ENCODE peak calls at places on chromosomes 4 and X, in eight cellular contexts. One of them, this sample, is unnamed.

GRCh38 chr4:145731026-145731425 is 51.1 kb downstream of the C4orf51 start:
- DNase-seq in esophagus squamous epithelium: no peak
- DNase-seq in GM12865: no peak
- DNase-seq in Calu3: no peak
- DNase-seq in pancreas: peak
- DNase-seq in OCI-LY7: no peak
- DNase-seq in HFF-Myc: no peak
- DNase-seq in nephron progenitor cell: no peak
- DNase-seq in this sample: no peak

GRCh38 chr4:96102541-96103018 is 262.7 kb downstream of the PDHA2 start:
- DNase-seq in esophagus squamous epithelium: no peak
- DNase-seq in pancreas: no peak
- DNase-seq in HFF-Myc: no peak
- DNase-seq in GM12865: no peak
- DNase-seq in OCI-LY7: no peak
- DNase-seq in nephron progenitor cell: no peak
- DNase-seq in Calu3: no peak
- DNase-seq in this sample: no peak

GRCh38 chrX:17802756-17803155 is 58.3 kb downstream of the RAI2 start:
- DNase-seq in pancreas: no peak
- DNase-seq in GM12865: no peak
- DNase-seq in nephron progenitor cell: no peak
- DNase-seq in esophagus squamous epithelium: no peak
- DNase-seq in OCI-LY7: no peak
- DNase-seq in Calu3: no peak
- DNase-seq in HFF-Myc: no peak
- DNase-seq in this sample: no peak

GRCh38 chr4:113574636-113575103 is 186.9 kb downstream of the CAMK2D start:
- DNase-seq in OCI-LY7: peak
- DNase-seq in pancreas: no peak
- DNase-seq in esophagus squamous epithelium: no peak
- DNase-seq in GM12865: no peak
- DNase-seq in HFF-Myc: peak
- DNase-seq in nephron progenitor cell: no peak
- DNase-seq in Calu3: no peak
- DNase-seq in this sample: no peak

GRCh38 chr4:152316969-152317368 is 218.9 kb downstream of the FBXW7 start:
- DNase-seq in nephron progenitor cell: no peak
- DNase-seq in esophagus squamous epithelium: no peak
- DNase-seq in OCI-LY7: no peak
- DNase-seq in pancreas: no peak
- DNase-seq in GM12865: no peak
- DNase-seq in Calu3: no peak
- DNase-seq in HFF-Myc: no peak
- DNase-seq in this sample: no peak

GRCh38 chrX:145825896-145826295 is 8.3 kb downstream of the SLITRK2 start:
- DNase-seq in Calu3: peak
- DNase-seq in pancreas: no peak
- DNase-seq in OCI-LY7: peak
- DNase-seq in GM12865: peak
- DNase-seq in nephron progenitor cell: no peak
- DNase-seq in HFF-Myc: no peak
- DNase-seq in esophagus squamous epithelium: no peak
- DNase-seq in this sample: no peak

GRCh38 chrX:140765043-140765784 is 55.7 kb downstream of the LINC00632 start:
- DNase-seq in OCI-LY7: no peak
- DNase-seq in esophagus squamous epithelium: no peak
- DNase-seq in HFF-Myc: no peak
- DNase-seq in nephron progenitor cell: peak
- DNase-seq in Calu3: no peak
- DNase-seq in GM12865: no peak
- DNase-seq in pancreas: no peak
- DNase-seq in this sample: no peak

GRCh38 chr4:91089194-91089593 is 962.0 kb downstream of the CCSER1 start:
- DNase-seq in HFF-Myc: no peak
- DNase-seq in OCI-LY7: no peak
- DNase-seq in pancreas: no peak
- DNase-seq in Calu3: no peak
- DNase-seq in nephron progenitor cell: no peak
- DNase-seq in esophagus squamous epithelium: no peak
- DNase-seq in GM12865: no peak
- DNase-seq in this sample: no peak

GRCh38 chr4:157217708-157218107 is 2.8 kb upstream of the GRIA2 start:
- DNase-seq in Calu3: peak
- DNase-seq in nephron progenitor cell: no peak
- DNase-seq in esophagus squamous epithelium: no peak
- DNase-seq in HFF-Myc: no peak
- DNase-seq in pancreas: no peak
- DNase-seq in OCI-LY7: peak
- DNase-seq in GM12865: peak
- DNase-seq in this sample: no peak

GRCh38 chr4:8537041-8537461 is 43.1 kb upstream of the GPR78 start:
- DNase-seq in nephron progenitor cell: no peak
- DNase-seq in HFF-Myc: peak
- DNase-seq in pancreas: peak
- DNase-seq in Calu3: peak
- DNase-seq in OCI-LY7: no peak
- DNase-seq in GM12865: peak
- DNase-seq in esophagus squamous epithelium: no peak
- DNase-seq in this sample: peak

GRCh38 chrX:133911816-133912495 is 73.4 kb downstream of the GPC3 start:
- DNase-seq in nephron progenitor cell: no peak
- DNase-seq in GM12865: no peak
- DNase-seq in Calu3: no peak
- DNase-seq in OCI-LY7: no peak
- DNase-seq in HFF-Myc: no peak
- DNase-seq in esophagus squamous epithelium: no peak
- DNase-seq in pancreas: no peak
- DNase-seq in this sample: no peak

GRCh38 chr4:41594439-41594838 is 56.5 kb downstream of the LIMCH1 start:
- DNase-seq in OCI-LY7: no peak
- DNase-seq in Calu3: no peak
- DNase-seq in esophagus squamous epithelium: no peak
- DNase-seq in HFF-Myc: no peak
- DNase-seq in nephron progenitor cell: no peak
- DNase-seq in pancreas: no peak
- DNase-seq in GM12865: no peak
- DNase-seq in this sample: no peak

GRCh38 chr4:40576651-40577480 is 52.8 kb downstream of the RBM47 start:
- DNase-seq in pancreas: peak
- DNase-seq in HFF-Myc: peak
- DNase-seq in GM12865: peak
- DNase-seq in OCI-LY7: peak
- DNase-seq in nephron progenitor cell: peak
- DNase-seq in Calu3: peak
- DNase-seq in esophagus squamous epithelium: peak
- DNase-seq in this sample: peak

GRCh38 chr4:157221426-157221894 is 932 bp downstream of the GRIA2 start:
- DNase-seq in esophagus squamous epithelium: no peak
- DNase-seq in nephron progenitor cell: no peak
- DNase-seq in pancreas: no peak
- DNase-seq in Calu3: no peak
- DNase-seq in HFF-Myc: no peak
- DNase-seq in OCI-LY7: no peak
- DNase-seq in GM12865: no peak
- DNase-seq in this sample: no peak

GRCh38 chr4:107699466-107700206 is 20.4 kb downstream of the PAPSS1 start:
- DNase-seq in pancreas: no peak
- DNase-seq in HFF-Myc: no peak
- DNase-seq in nephron progenitor cell: no peak
- DNase-seq in esophagus squamous epithelium: no peak
- DNase-seq in GM12865: no peak
- DNase-seq in OCI-LY7: no peak
- DNase-seq in Calu3: no peak
- DNase-seq in this sample: no peak

GRCh38 chrX:118652717-118653116 is 74.7 kb upstream of the IL13RA1 start:
- DNase-seq in OCI-LY7: no peak
- DNase-seq in pancreas: no peak
- DNase-seq in esophagus squamous epithelium: no peak
- DNase-seq in HFF-Myc: no peak
- DNase-seq in Calu3: peak
- DNase-seq in nephron progenitor cell: no peak
- DNase-seq in GM12865: no peak
- DNase-seq in this sample: no peak

GRCh38 chr4:3241905-3242304 is 7.1 kb upstream of the MSANTD1 start:
- DNase-seq in nephron progenitor cell: no peak
- DNase-seq in pancreas: no peak
- DNase-seq in Calu3: no peak
- DNase-seq in OCI-LY7: no peak
- DNase-seq in HFF-Myc: peak
- DNase-seq in GM12865: no peak
- DNase-seq in esophagus squamous epithelium: no peak
- DNase-seq in this sample: no peak

GRCh38 chr4:37891221-37892159 is 606 bp downstream of the TBC1D1 start:
- DNase-seq in HFF-Myc: no peak
- DNase-seq in Calu3: peak
- DNase-seq in pancreas: no peak
- DNase-seq in nephron progenitor cell: no peak
- DNase-seq in GM12865: peak
- DNase-seq in esophagus squamous epithelium: no peak
- DNase-seq in OCI-LY7: peak
- DNase-seq in this sample: no peak

GRCh38 chr4:55253911-55254593 is 92.0 kb upstream of the SRD5A3 start:
- DNase-seq in GM12865: no peak
- DNase-seq in Calu3: no peak
- DNase-seq in OCI-LY7: no peak
- DNase-seq in HFF-Myc: no peak
- DNase-seq in pancreas: no peak
- DNase-seq in nephron progenitor cell: no peak
- DNase-seq in esophagus squamous epithelium: no peak
- DNase-seq in this sample: no peak

GRCh38 chr4:186260504-186261448 is 5.2 kb upstream of the F11 start:
- DNase-seq in GM12865: no peak
- DNase-seq in Calu3: peak
- DNase-seq in HFF-Myc: no peak
- DNase-seq in OCI-LY7: no peak
- DNase-seq in nephron progenitor cell: no peak
- DNase-seq in esophagus squamous epithelium: no peak
- DNase-seq in pancreas: peak
- DNase-seq in this sample: no peak

GRCh38 chr4:85942107-85942506 is 417.7 kb downstream of the MAPK10 start:
- DNase-seq in GM12865: no peak
- DNase-seq in Calu3: no peak
- DNase-seq in OCI-LY7: no peak
- DNase-seq in pancreas: no peak
- DNase-seq in HFF-Myc: no peak
- DNase-seq in nephron progenitor cell: no peak
- DNase-seq in esophagus squamous epithelium: no peak
- DNase-seq in this sample: no peak
- TF ChIP-seq CTCF in GM12865: no peak
- TF ChIP-seq CTCF in Calu3: no peak
- TF ChIP-seq CTCF in OCI-LY7: no peak
- TF ChIP-seq CTCF in pancreas: no peak
- TF ChIP-seq CTCF in HFF-Myc: no peak
- TF ChIP-seq CTCF in nephron progenitor cell: no peak
- TF ChIP-seq CTCF in esophagus squamous epithelium: no peak
- TF ChIP-seq CTCF in this sample: no peak

DNA sequence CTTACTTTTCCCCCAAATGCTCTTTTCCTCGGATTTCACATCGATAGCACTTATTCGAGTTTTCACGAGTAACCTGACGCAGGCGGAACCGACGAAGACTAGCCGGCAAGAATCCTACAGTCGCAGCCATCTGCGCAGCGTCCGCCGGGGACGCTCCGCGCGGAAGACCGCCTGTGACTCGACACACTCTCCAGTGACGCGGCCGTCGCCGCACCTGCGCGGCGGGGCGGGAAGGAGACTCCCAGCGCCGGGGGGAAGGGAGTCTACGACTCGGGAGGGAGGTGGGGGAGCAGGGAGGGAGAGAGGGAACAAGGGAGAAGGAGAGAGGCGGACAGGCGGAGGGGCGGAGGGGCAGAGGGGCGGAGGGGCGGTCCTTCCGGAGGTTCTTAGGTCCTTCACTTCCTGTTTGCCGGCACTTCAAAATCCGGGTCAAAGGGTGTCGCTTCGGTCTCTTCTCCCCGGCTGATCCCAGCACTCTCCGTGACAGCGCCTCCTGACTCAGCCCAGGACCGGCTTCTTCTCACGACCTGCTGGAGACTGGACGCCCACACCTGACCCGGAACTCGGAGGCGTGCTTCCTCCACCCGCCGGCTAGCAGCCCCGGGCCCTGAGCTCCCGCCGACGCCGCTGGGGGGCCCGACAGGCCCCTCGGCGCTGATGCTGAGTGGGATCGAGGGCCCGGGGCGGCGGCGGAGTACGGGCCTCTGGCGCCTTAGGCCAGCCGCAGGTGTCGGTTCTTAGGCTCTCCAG is at the start of gene USP38:
- DNase-seq in nephron progenitor cell: peak
- DNase-seq in Calu3: peak
- DNase-seq in HFF-Myc: peak
- DNase-seq in OCI-LY7: peak
- DNase-seq in pancreas: peak
- DNase-seq in esophagus squamous epithelium: peak
- DNase-seq in GM12865: peak
- DNase-seq in this sample: peak
- TF ChIP-seq CTCF in nephron progenitor cell: no peak
- TF ChIP-seq CTCF in Calu3: no peak
- TF ChIP-seq CTCF in HFF-Myc: no peak
- TF ChIP-seq CTCF in OCI-LY7: peak
- TF ChIP-seq CTCF in pancreas: no peak
- TF ChIP-seq CTCF in esophagus squamous epithelium: no peak
- TF ChIP-seq CTCF in GM12865: peak
- TF ChIP-seq CTCF in this sample: no peak

DNA sequence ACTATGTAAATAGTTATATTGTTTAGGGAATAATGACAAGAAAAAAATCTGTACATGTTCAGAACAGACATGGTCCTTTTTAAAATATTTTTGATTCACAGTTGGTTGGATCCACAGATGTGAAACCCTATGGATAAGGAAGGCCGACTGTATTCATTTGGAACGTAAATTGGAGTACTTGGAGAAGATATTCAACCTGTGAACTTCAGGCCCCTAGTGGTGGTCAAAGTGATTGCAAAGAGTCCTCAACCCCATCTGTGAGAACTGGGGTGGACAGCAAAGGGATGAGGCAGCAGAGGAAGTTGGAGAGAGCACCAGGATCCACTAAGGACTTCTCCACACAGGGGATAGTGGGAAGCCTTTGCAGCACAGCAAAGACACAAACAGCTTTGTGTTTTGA is 6.2 kb upstream of the CXCL13 start:
- DNase-seq in OCI-LY7: peak
- DNase-seq in esophagus squamous epithelium: no peak
- DNase-seq in pancreas: no peak
- DNase-seq in nephron progenitor cell: peak
- DNase-seq in HFF-Myc: no peak
- DNase-seq in Calu3: peak
- DNase-seq in GM12865: peak
- DNase-seq in this sample: no peak
- TF ChIP-seq CTCF in OCI-LY7: peak
- TF ChIP-seq CTCF in esophagus squamous epithelium: peak
- TF ChIP-seq CTCF in pancreas: peak
- TF ChIP-seq CTCF in nephron progenitor cell: peak
- TF ChIP-seq CTCF in HFF-Myc: peak
- TF ChIP-seq CTCF in Calu3: peak
- TF ChIP-seq CTCF in GM12865: peak
- TF ChIP-seq CTCF in this sample: no peak

DNA sequence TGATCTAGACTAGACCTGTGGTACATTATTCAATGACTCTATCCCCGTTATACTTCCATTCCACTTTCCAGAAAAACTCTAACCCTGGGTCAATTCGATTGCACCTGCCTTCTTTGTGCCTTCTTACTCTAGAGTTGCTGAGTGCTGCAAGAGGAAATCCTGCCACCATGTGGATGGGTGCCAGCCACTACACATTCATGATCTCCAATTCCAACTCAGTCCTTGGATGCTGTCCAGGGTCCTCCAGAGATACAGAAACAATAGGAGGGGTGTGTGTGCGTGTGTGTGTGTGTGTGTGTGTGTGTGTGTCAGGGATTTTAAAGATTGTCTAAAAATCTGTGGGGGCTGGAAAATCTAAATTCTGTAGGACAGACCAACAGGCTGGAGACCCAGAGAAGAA is 42.9 kb upstream of the INTS6L start:
- DNase-seq in pancreas: peak
- DNase-seq in esophagus squamous epithelium: no peak
- DNase-seq in nephron progenitor cell: peak
- DNase-seq in Calu3: peak
- DNase-seq in GM12865: peak
- DNase-seq in OCI-LY7: peak
- DNase-seq in HFF-Myc: peak
- DNase-seq in this sample: no peak
- TF ChIP-seq CTCF in pancreas: peak
- TF ChIP-seq CTCF in esophagus squamous epithelium: no peak
- TF ChIP-seq CTCF in nephron progenitor cell: peak
- TF ChIP-seq CTCF in Calu3: no peak
- TF ChIP-seq CTCF in GM12865: peak
- TF ChIP-seq CTCF in OCI-LY7: peak
- TF ChIP-seq CTCF in HFF-Myc: peak
- TF ChIP-seq CTCF in this sample: no peak

This sample was measured in omental fat pad.